ENCODE peak calls at places on chromosomes 11 and 22, in four cellular contexts. G is EH; Q is stimulated activated CD8-positive, alpha-beta memory T cell treated with anti-CD3 and anti-CD28 coated beads, Interleukin-7, amount 100 ng/mL, for 24 hours; I is CD4-positive, alpha-beta memory T cell. U is an unnamed sample.

GRCh38 chr11:46672381-46672839 is 28.0 kb downstream of the ARHGAP1 start:
- DNase-seq in I (no peak), Q (no peak), G (no peak), U (no peak)

GRCh38 chr11:111334495-111335123 is 36.3 kb downstream of the POU2AF3 start:
- DNase-seq in G (no peak), I (no peak), Q (no peak), U (no peak)

GRCh38 chr22:23098718-23099524 is 28.6 kb downstream of the GNAZ start:
- DNase-seq in G (no peak), Q (no peak), I (no peak), U (no peak)

GRCh38 chr11:61963282-61964057 is 4.0 kb downstream of the FTH1 start:
- DNase-seq in Q (no peak), I (peak), G (peak), U (no peak)

GRCh38 chr11:116422556-116422955 is 350.2 kb downstream of the BUD13 start:
- DNase-seq in G (no peak), Q (no peak), I (no peak), U (no peak)

GRCh38 chr22:34639911-34640310 is 426.0 kb upstream of the ISX start:
- DNase-seq in Q (no peak), I (no peak), G (no peak), U (no peak)

GRCh38 chr11:118885831-118886571 is 2.3 kb downstream of the CXCR5 start:
- DNase-seq in G (no peak), Q (no peak), I (no peak), U (no peak)

GRCh38 chr22:36387914-36388864 is at the start of gene MYH9:
- DNase-seq in I (peak), Q (peak), G (peak), U (peak)

GRCh38 chr11:103384652-103385051 is 275.4 kb downstream of the DYNC2H1 start:
- DNase-seq in Q (no peak), I (no peak), G (no peak), U (no peak)

GRCh38 chr11:71414645-71415044 is 33.5 kb downstream of the DHCR7 start:
- DNase-seq in G (no peak), Q (no peak), I (no peak), U (no peak)

GRCh38 chr11:288328-289144 is at the start of gene PGGHG:
- DNase-seq in Q (no peak), G (peak), I (peak), U (peak)

U was measured in SJCRH30.